ENCODE peak calls at places on chromosomes 1 and 21, in six cellular contexts. D, P, J, C, E and T are unnamed samples. For H3K4me1, the result is how much of the 10 kb centered on the place peaks cover.

GRCh38 chr1:240107058-240107684 is 15.5 kb downstream of the FMN2 start:
- DNase-seq in J (no peak), D (no peak), C (no peak), P (no peak), E (peak), T (no peak)

GRCh38 chr21:26057488-26058170 is 112.9 kb downstream of the APP start:
- DNase-seq in J (no peak), P (no peak), E (no peak), C (no peak), D (no peak), T (no peak)

GRCh38 chr21:21226472-21226871 is 228.3 kb downstream of the NCAM2 start:
- DNase-seq in C (no peak), P (no peak), E (no peak), D (no peak), J (no peak), T (no peak)

GRCh38 chr21:28325618-28326017 is 667.1 kb downstream of the LTN1 start:
- DNase-seq in P (no peak), J (no peak), C (no peak), E (no peak), D (no peak), T (no peak)

GRCh38 chr1:209048961-209049669 is 534.4 kb upstream of the CAMK1G start:
- DNase-seq in E (peak), P (no peak), J (no peak), C (no peak), D (no peak), T (no peak)

GRCh38 chr1:44803312-44804095 is 3.3 kb downstream of the PLK3 start:
- DNase-seq in E (no peak), P (no peak), D (no peak), J (no peak), C (no peak), T (no peak)

GRCh38 chr1:3038571-3039181 is 17.4 kb downstream of the ACTRT2 start:
- DNase-seq in E (no peak), P (no peak), D (no peak), J (no peak), C (no peak), T (no peak)

GRCh38 chr1:29685387-29685786 is 449.1 kb downstream of the PTPRU start:
- DNase-seq in P (no peak), C (no peak), D (no peak), E (no peak), J (no peak), T (no peak)

GRCh38 chr21:45510466-45510955 is 31.7 kb downstream of the SLC19A1 start:
- DNase-seq in C (no peak), J (no peak), D (peak), P (no peak), E (no peak), T (no peak)

DNA sequence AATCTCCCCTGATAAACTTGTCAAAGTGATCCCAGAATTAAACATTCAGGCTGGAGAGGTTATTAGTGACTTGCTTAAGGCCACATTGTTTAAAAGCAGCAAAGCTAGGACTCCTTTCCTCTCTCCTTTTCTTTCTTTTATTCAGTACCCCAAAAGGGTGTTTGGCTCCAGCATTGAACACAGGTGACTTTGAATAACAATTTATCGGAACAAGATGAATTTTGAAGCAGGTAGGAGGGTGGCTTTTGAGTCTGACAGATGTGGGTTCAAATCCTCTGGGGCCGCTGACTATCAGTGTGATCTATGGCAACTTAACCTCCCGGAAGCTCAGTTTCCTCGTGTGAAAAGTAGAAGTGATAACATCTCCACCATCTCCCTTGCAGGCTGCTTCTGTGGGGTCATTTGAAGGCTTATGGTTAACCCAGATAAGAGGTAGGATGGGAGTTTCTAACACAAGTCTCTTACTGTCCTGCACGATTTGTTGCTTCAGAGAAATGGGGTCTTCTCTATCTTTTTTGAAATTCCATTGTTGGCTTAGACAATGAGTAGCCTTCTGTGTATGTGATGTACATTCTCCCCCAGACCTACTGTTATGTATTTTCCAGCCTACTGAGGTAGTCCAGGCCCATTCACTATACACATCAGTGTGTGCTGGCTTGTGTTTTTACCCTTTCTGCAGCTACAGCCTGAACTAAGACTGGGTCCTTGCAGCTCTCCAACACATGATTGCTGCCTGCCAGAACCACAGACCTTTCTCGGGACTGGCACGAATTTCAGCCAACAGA is 29.0 kb downstream of the JUN start:
- DNase-seq in P (no peak), D (peak), C (no peak), E (no peak), J (no peak), T (no peak)
- H3K4me3 ChIP-seq in P (no peak), D (no peak), C (no peak), E (no peak), J (no peak), T (no peak)

GRCh38 chr1:22159858-22160257 is 17.0 kb upstream of the WNT4 start:
- DNase-seq in C (no peak), J (no peak), E (no peak), D (no peak), P (no peak), T (no peak)
- H3K4me1 ChIP-seq in C (under half), J (under half), E (under half), D (under half), P (under half), T (under half)

GRCh38 chr1:201495447-201496295 is 11.3 kb downstream of the CSRP1 start:
- DNase-seq in D (peak), J (peak), C (peak), E (peak), P (peak), T (no peak)

GRCh38 chr1:201493757-201494617 is 12.9 kb downstream of the CSRP1 start:
- DNase-seq in C (no peak), E (peak), D (peak), P (peak), J (peak), T (no peak)

GRCh38 chr1:201498621-201499020 is 8.3 kb downstream of the CSRP1 start:
- DNase-seq in C (no peak), E (no peak), J (no peak), D (no peak), P (no peak), T (no peak)

GRCh38 chr1:201497935-201498509 is 8.9 kb downstream of the CSRP1 start:
- DNase-seq in E (no peak), D (no peak), P (no peak), C (no peak), J (no peak), T (no peak)

GRCh38 chr1:201496296-201496690 is 10.6 kb downstream of the CSRP1 start:
- DNase-seq in D (no peak), J (no peak), P (no peak), C (no peak), E (no peak), T (no peak)
- H3K4me3 ChIP-seq in D (no peak), J (no peak), P (no peak), C (no peak), E (no peak), T (no peak)

DNA sequence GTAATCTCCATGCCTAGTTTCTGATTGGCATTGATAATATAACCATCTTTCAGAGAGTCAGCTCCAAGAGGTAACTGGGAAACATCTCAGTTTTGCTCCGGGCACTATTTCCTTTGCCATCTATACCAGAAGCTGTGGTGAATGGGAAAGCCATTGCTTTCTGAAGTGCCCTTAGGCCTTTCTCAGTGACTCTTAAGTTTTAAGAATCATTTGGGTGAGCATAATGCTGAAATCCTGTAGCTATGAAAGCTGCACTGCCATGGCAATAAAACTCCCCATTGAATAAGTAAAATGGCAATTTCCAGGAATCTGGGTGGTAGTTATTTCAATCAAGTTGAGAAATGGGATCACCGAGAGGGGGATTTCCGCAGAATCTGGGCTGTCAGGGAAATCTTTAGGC is 26.9 kb upstream of the MACF1 start:
- DNase-seq in P (no peak), E (no peak), D (no peak), C (no peak), J (no peak), T (no peak)
- H3K4me1 ChIP-seq in P (under half), E (under half), D (under half), C (under half), J (half or more), T (under half)